ENCODE peak calls at places on chromosomes 12 and 14, in eight cellular contexts. W is right lobe of liver, V is gastrocnemius medialis, I is uterus, H is body of pancreas, O is IMR-90, G is ovary, C is sigmoid colon. E is an unnamed sample. For H3K4me1, the result is how much of the 10 kb centered on the place peaks cover.

GRCh38 chr12:32897688-32898573 is 1.4 kb upstream of the PKP2 start:
- DNase-seq in C (no peak), V (no peak), O (no peak), I (no peak), G (no peak), H (no peak), W (no peak), E (no peak)

GRCh38 chr14:55780156-55780946 is 200.3 kb downstream of the KTN1 start:
- DNase-seq in G (no peak), O (peak), W (peak), I (no peak), V (peak), H (peak), C (no peak), E (peak)

GRCh38 chr12:78970041-78970440 is 105.5 kb downstream of the SYT1 start:
- DNase-seq in I (no peak), O (peak), V (no peak), C (no peak), W (no peak), G (no peak), H (no peak), E (no peak)

GRCh38 chr14:38616959-38617358 is 361.1 kb upstream of the CLEC14A start:
- DNase-seq in W (no peak), G (no peak), O (peak), V (no peak), I (no peak), H (no peak), C (no peak), E (no peak)

GRCh38 chr14:45373877-45374276 is 120.9 kb upstream of the MIS18BP1 start:
- DNase-seq in C (no peak), V (no peak), O (no peak), I (no peak), G (no peak), W (no peak), H (no peak), E (no peak)

GRCh38 chr12:123115409-123116111 is 35.3 kb downstream of the PITPNM2 start:
- DNase-seq in H (no peak), V (peak), W (no peak), I (peak), C (peak), O (peak), G (peak), E (no peak)

GRCh38 chr12:57118711-57119271 is 7.6 kb upstream of the STAT6 start:
- DNase-seq in H (no peak), I (no peak), G (no peak), O (peak), C (no peak), V (no peak), W (no peak), E (no peak)

GRCh38 chr14:100429537-100429936 is 106.4 kb downstream of the SLC25A47 start:
- DNase-seq in I (no peak), C (peak), H (no peak), G (no peak), O (no peak), W (no peak), V (no peak), E (no peak)

GRCh38 chr12:75699251-75699650 is 187.8 kb upstream of the KRR1 start:
- DNase-seq in H (no peak), O (no peak), G (no peak), I (no peak), V (no peak), C (no peak), W (no peak), E (no peak)

GRCh38 chr12:120474092-120474960 is 4.8 kb upstream of the SRSF9 start:
- DNase-seq in G (no peak), W (peak), I (peak), O (peak), H (no peak), C (no peak), V (no peak), E (no peak)

GRCh38 chr12:55833056-55833455 is 3.7 kb upstream of the DNAJC14 start:
- DNase-seq in H (no peak), I (no peak), G (no peak), V (no peak), W (no peak), C (no peak), O (no peak), E (no peak)

GRCh38 chr14:28756896-28757570 is 9.6 kb upstream of the FOXG1 start:
- DNase-seq in C (no peak), G (no peak), I (no peak), W (no peak), H (no peak), O (peak), V (no peak), E (no peak)

GRCh38 chr14:23352506-23353432 is at the start of gene SLC22A17:
- DNase-seq in H (peak), O (peak), G (peak), W (peak), I (peak), V (no peak), C (peak), E (peak)

GRCh38 chr14:68794130-68794855 is 1.4 kb upstream of the ZFP36L1 start:
- DNase-seq in W (peak), I (peak), H (peak), G (peak), V (peak), C (peak), O (peak), E (peak)

GRCh38 chr12:219891-220352 is 6.0 kb upstream of the SLC6A12 start:
- DNase-seq in H (peak), I (peak), V (peak), C (no peak), O (peak), W (peak), G (peak), E (peak)

GRCh38 chr14:53306267-53306721 is 153.2 kb upstream of the DDHD1 start:
- DNase-seq in H (peak), V (no peak), I (peak), G (peak), O (peak), W (peak), C (peak), E (peak)

GRCh38 chr12:44457465-44457864 is 418.6 kb downstream of the NELL2 start:
- DNase-seq in O (no peak), G (no peak), V (no peak), C (no peak), W (no peak), H (no peak), I (no peak), E (no peak)

GRCh38 chr12:111405149-111405855 is 421 bp upstream of the SH2B3 start:
- DNase-seq in G (peak), O (peak), V (peak), H (peak), C (peak), W (peak), I (peak), E (peak)

GRCh38 chr12:111406474-111407370 is 999 bp downstream of the SH2B3 start:
- DNase-seq in O (no peak), I (no peak), V (peak), C (peak), W (peak), G (no peak), H (no peak), E (no peak)

GRCh38 chr12:111405856-111406473 is at the start of gene SH2B3:
- DNase-seq in C (no peak), I (peak), H (no peak), O (peak), W (no peak), V (no peak), G (no peak), E (no peak)

GRCh38 chr12:111407371-111408115 is 1.8 kb downstream of the SH2B3 start:
- DNase-seq in H (no peak), W (no peak), V (no peak), O (no peak), I (no peak), G (no peak), C (no peak), E (no peak)

GRCh38 chr12:111404362-111405148 is 1.2 kb upstream of the SH2B3 start:
- DNase-seq in C (peak), H (peak), O (no peak), W (no peak), G (no peak), V (peak), I (peak), E (no peak)
- H3K4me1 ChIP-seq in C (half or more), H (half or more), O (under half), W (under half), G (under half), V (under half), I (under half), E (half or more)

GRCh38 chr12:54195080-54195479 is 6.3 kb upstream of the SMUG1 start:
- DNase-seq in O (no peak), C (no peak), I (no peak), W (no peak), H (no peak), G (no peak), V (no peak), E (no peak)

GRCh38 chr12:54189198-54189539 is 384 bp upstream of the SMUG1 start:
- DNase-seq in C (no peak), W (no peak), H (no peak), V (no peak), O (no peak), G (no peak), I (no peak), E (no peak)

GRCh38 chr12:54193437-54193836 is 4.7 kb upstream of the SMUG1 start:
- DNase-seq in G (no peak), I (no peak), C (no peak), H (no peak), V (no peak), W (no peak), O (no peak), E (no peak)

GRCh38 chr12:54191550-54192022 is 2.8 kb upstream of the SMUG1 start:
- DNase-seq in O (peak), V (peak), I (peak), G (peak), C (peak), W (peak), H (peak), E (peak)

GRCh38 chr12:54191126-54191525 is 2.3 kb upstream of the SMUG1 start:
- DNase-seq in O (no peak), V (no peak), I (no peak), C (no peak), W (no peak), G (no peak), H (no peak), E (no peak)
- H3K4me3 ChIP-seq in O (no peak), V (no peak), I (no peak), C (no peak), W (no peak), G (no peak), H (no peak), E (no peak)

GRCh38 chr12:1795785-1796514 is 24.4 kb upstream of the LRTM2 start:
- DNase-seq in G (peak), W (peak), H (peak), C (peak), I (peak), O (peak), V (peak), E (peak)
- TF ChIP-seq POLR2A in G (peak), W (peak), H (peak), C (peak), I (no peak), O (peak), V (peak), E (peak)

GRCh38 chr14:75044760-75045159 is 6.5 kb downstream of the MLH3 start:
- DNase-seq in H (no peak), C (no peak), V (no peak), I (no peak), G (no peak), O (peak), W (no peak), E (no peak)

GRCh38 chr14:75048101-75048500 is 3.2 kb downstream of the MLH3 start:
- DNase-seq in G (no peak), C (no peak), O (no peak), I (no peak), V (no peak), H (no peak), W (no peak), E (no peak)

GRCh38 chr14:75046899-75047298 is 4.4 kb downstream of the MLH3 start:
- DNase-seq in V (no peak), C (no peak), W (no peak), I (no peak), H (no peak), G (no peak), O (peak), E (no peak)

GRCh38 chr14:75047506-75047905 is 3.8 kb downstream of the MLH3 start:
- DNase-seq in C (no peak), G (no peak), H (no peak), V (no peak), W (no peak), I (no peak), O (peak), E (no peak)

GRCh38 chr14:75046275-75046674 is 5.0 kb downstream of the MLH3 start:
- DNase-seq in O (no peak), I (no peak), H (no peak), W (no peak), V (no peak), C (no peak), G (no peak), E (no peak)
- H3K4me1 ChIP-seq in O (under half), I (under half), H (under half), W (under half), V (half or more), C (under half), G (under half), E (under half)

GRCh38 chr14:105065280-105066228 is at the start of gene GPR132:
- DNase-seq in I (no peak), O (no peak), V (peak), H (no peak), W (peak), C (peak), G (no peak), E (peak)
- H3K4me3 ChIP-seq in I (no peak), O (no peak), V (no peak), H (no peak), W (no peak), C (peak), G (no peak), E (peak)

GRCh38 chr12:50504798-50505385 is at the start of gene DIP2B:
- DNase-seq in G (peak), H (peak), W (peak), I (peak), V (peak), C (peak), O (peak), E (peak)
- TF ChIP-seq POLR2A in G (peak), H (peak), W (peak), I (peak), V (peak), C (no peak), O (peak), E (no peak)

GRCh38 chr14:77100961-77101360 is 2.9 kb downstream of the CIPC start:
- DNase-seq in I (no peak), H (no peak), C (no peak), W (no peak), O (peak), V (no peak), G (no peak), E (no peak)

GRCh38 chr14:77104393-77104792 is 6.3 kb downstream of the CIPC start:
- DNase-seq in H (no peak), V (no peak), W (no peak), O (no peak), C (no peak), I (no peak), G (no peak), E (no peak)

GRCh38 chr14:77103475-77103874 is 5.4 kb downstream of the CIPC start:
- DNase-seq in V (no peak), H (no peak), G (no peak), O (no peak), C (no peak), I (no peak), W (no peak), E (no peak)

GRCh38 chr14:77103954-77104353 is 5.9 kb downstream of the CIPC start:
- DNase-seq in I (no peak), V (no peak), G (no peak), H (no peak), W (no peak), C (no peak), O (no peak), E (no peak)

GRCh38 chr14:77102154-77102553 is 4.1 kb downstream of the CIPC start:
- DNase-seq in O (no peak), W (no peak), I (no peak), C (no peak), H (no peak), V (no peak), G (no peak), E (no peak)
- H3K4me1 ChIP-seq in O (under half), W (under half), I (under half), C (half or more), H (under half), V (half or more), G (under half), E (half or more)

DNA sequence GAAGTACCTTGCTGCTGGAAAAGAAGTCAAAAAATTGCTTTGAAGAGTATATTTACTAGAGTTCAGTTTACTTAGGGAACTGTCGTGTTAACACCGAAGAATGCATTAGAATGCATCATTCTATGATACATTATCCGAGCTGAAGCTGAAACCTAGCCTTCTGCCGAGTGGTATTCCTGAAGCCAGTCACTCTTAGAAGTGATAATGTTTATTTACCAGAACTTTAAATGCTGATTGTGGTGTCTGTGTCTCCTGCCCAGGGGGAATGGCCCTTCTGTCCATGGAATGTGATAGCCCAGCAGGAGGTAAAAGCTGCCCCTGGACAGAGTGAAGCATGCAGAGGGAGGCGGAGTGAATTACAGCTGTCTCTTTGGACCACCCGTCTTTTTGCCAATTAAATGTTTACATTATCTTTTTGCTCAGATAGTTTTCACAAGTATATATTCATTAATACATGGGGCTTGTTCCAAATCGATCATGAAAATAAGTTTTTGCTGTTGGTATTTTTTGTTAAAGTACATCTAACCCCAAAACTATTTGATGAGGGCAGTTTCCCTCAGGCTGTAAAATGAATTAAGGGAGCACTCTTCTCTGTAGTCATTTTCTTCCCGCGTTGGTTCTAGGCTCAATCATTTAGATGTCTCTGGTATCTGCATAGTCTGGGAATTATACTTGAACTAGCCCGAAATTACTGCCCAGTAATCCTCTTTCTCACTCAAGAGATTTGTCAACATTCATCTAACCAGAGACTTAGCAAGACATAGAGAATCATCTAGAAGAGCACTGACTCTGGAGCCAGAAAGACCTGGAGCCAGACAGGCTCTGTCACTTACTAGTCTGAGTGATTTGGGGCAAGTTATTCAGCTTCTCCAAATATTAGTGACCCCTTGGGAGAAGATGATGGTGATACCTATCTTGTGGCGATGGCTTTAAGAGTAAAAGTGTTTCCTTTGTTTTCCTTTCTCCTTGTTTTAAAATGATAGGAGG is 147.6 kb downstream of the CRADD start:
- DNase-seq in G (no peak), C (no peak), I (no peak), W (no peak), H (no peak), V (no peak), O (peak), E (no peak)
- H3K4me3 ChIP-seq in G (no peak), C (no peak), I (no peak), W (no peak), H (no peak), V (no peak), O (no peak), E (no peak)

E was measured in stomach.